ENCODE peak calls at places on chromosomes 3 and 15, in six cellular contexts. X is Daoy; B is uterus; K is stimulated activated CD4-positive, alpha-beta T cell treated with anti-CD3 and anti-CD28 coated beads, Interleukin-12 subunit alpha, Interleukin-12 subunit beta, amount 100 ng/mL, for 4 hours; M is T-helper 1 cell; V is HTR-8/SVneo. E is an unnamed sample.
A peak's percentile ranks its signal among the peaks of the same experiment; 100 is the strongest.

GRCh38 chr3:57009367-57009766 is 51.1 kb upstream of the SPATA12 start:
- DNase-seq in X (no peak), B (no peak), K (no peak), M (no peak), V (no peak), E (no peak)

GRCh38 chr15:99558571-99558970 is 7.2 kb upstream of the MEF2A start:
- DNase-seq in X (no peak), B (no peak), K (no peak), M (no peak), V (no peak), E (no peak)

GRCh38 chr3:78529601-78530000 is 1238.2 kb downstream of the ROBO1 start:
- DNase-seq in X (no peak), B (no peak), K (no peak), M (no peak), V (no peak), E (no peak)

GRCh38 chr3:58214484-58215316 is 3.9 kb upstream of the DNASE1L3 start:
- DNase-seq in X (no peak), B (no peak), K (no peak), M (no peak), V (no peak), E (no peak)

GRCh38 chr3:154113609-154114008 is 7.6 kb upstream of the ARHGEF26 start:
- DNase-seq in X (no peak), B (no peak), K (no peak), M (no peak), V (no peak), E (no peak)

GRCh38 chr3:129624347-129625070 is 18.0 kb upstream of the PLXND1 start:
- DNase-seq in X (no peak), B (peak; percentile 42), K (no peak), M (no peak), V (no peak), E (peak; percentile 16)

GRCh38 chr3:124918524-124918923 is 16.0 kb downstream of the MUC13 start:
- DNase-seq in X (no peak), B (no peak), K (no peak), M (no peak), V (no peak), E (no peak)

GRCh38 chr3:17195856-17196604 is 311.3 kb downstream of the PLCL2 start:
- DNase-seq in X (no peak), B (no peak), K (no peak), M (no peak), V (no peak), E (no peak)

GRCh38 chr3:107143206-107143605 is 234.0 kb upstream of the CCDC54 start:
- DNase-seq in X (no peak), B (no peak), K (no peak), M (no peak), V (no peak), E (no peak)

GRCh38 chr3:56131976-56132590 is 336.2 kb downstream of the ERC2 start:
- DNase-seq in X (peak; percentile 85), B (peak; percentile 17), K (no peak), M (no peak), V (peak; percentile 75), E (peak; percentile 49)

GRCh38 chr3:155809181-155809580 is 3.1 kb upstream of the C3orf33 start:
- DNase-seq in X (no peak), B (no peak), K (no peak), M (no peak), V (no peak), E (no peak)

GRCh38 chr3:45402138-45402537 is 13.8 kb downstream of the LARS2 start:
- DNase-seq in X (no peak), B (no peak), K (no peak), M (no peak), V (no peak), E (no peak)

GRCh38 chr15:39889601-39890000 is 30.5 kb downstream of the GPR176 start:
- DNase-seq in X (no peak), B (no peak), K (no peak), M (no peak), V (no peak), E (no peak)

GRCh38 chr3:134797080-134797801 is 2.2 kb downstream of the EPHB1 start:
- DNase-seq in X (peak; percentile 24), B (no peak), K (no peak), M (no peak), V (no peak), E (no peak)

GRCh38 chr3:64267774-64268604 is 42.7 kb upstream of the PRICKLE2 start:
- DNase-seq in X (peak; percentile 59), B (peak; percentile 78), K (no peak), M (no peak), V (no peak), E (no peak)

GRCh38 chr3:14767706-14768105 is 51.1 kb upstream of the FGD5 start:
- DNase-seq in X (no peak), B (no peak), K (no peak), M (no peak), V (no peak), E (peak; percentile 4)

E was measured in 8988T.